ENCODE peak calls at places on chromosomes 4 and X, in five cellular contexts. U is esophagus squamous epithelium, R is lung, M is brain microvascular endothelial cell, X is AG04450. F is an unnamed sample.

GRCh38 chrX:72060196-72060974 is 71.3 kb downstream of the RTL5 start:
- DNase-seq in M (no peak), X (no peak), R (no peak), U (no peak), F (no peak)

GRCh38 chrX:41095174-41095573 is 9.9 kb downstream of the USP9X start:
- DNase-seq in M (no peak), R (no peak), X (no peak), U (no peak), F (no peak)

GRCh38 chr4:13432453-13432852 is 51.7 kb downstream of the RAB28 start:
- DNase-seq in X (no peak), U (no peak), M (no peak), R (no peak), F (no peak)

GRCh38 chr4:141121101-141121500 is 12.2 kb downstream of the RNF150 start:
- DNase-seq in X (no peak), M (no peak), U (no peak), R (no peak), F (no peak)

GRCh38 chr4:33961751-33962150 is 2282.6 kb downstream of the ARAP2 start:
- DNase-seq in R (no peak), M (no peak), U (no peak), X (no peak), F (no peak)

GRCh38 chrX:80578518-80579105 is 158.4 kb downstream of the TENT5D start:
- DNase-seq in X (no peak), R (no peak), U (no peak), M (no peak), F (no peak)

GRCh38 chr4:158159054-158159717 is 13.6 kb downstream of the GASK1B start:
- DNase-seq in X (no peak), R (no peak), M (peak; percentile 84), U (no peak), F (no peak)

GRCh38 chrX:40448793-40449192 is 132.0 kb upstream of the ATP6AP2 start:
- DNase-seq in X (no peak), U (no peak), R (no peak), M (no peak), F (no peak)

GRCh38 chrX:48045410-48046311 is 25.8 kb downstream of the ZNF630 start:
- DNase-seq in U (no peak), R (peak; percentile 34), X (peak; percentile 6), M (peak; percentile 69), F (no peak)

GRCh38 chr4:6987566-6987920 is 55.6 kb upstream of the TADA2B start:
- DNase-seq in X (no peak), U (no peak), M (no peak), R (no peak), F (no peak)

GRCh38 chr4:106691749-106692148 is 323.2 kb upstream of the GIMD1 start:
- DNase-seq in X (no peak), U (no peak), R (no peak), M (peak; percentile 35), F (no peak)

GRCh38 chr4:40333921-40334352 is 1.2 kb upstream of the CHRNA9 start:
- DNase-seq in M (peak; percentile 68), R (no peak), X (peak; percentile 32), U (no peak), F (no peak)

GRCh38 chr4:94489075-94489474 is 37.3 kb downstream of the PDLIM5 start:
- DNase-seq in X (no peak), U (no peak), R (no peak), M (no peak), F (no peak)

GRCh38 chr4:70895405-70895804 is 6.8 kb upstream of the MOB1B start:
- DNase-seq in M (peak; percentile 38), X (no peak), U (no peak), R (no peak), F (no peak)

GRCh38 chr4:72302981-72303704 is 265.9 kb downstream of the ADAMTS3 start:
- DNase-seq in R (peak; percentile 31), M (peak; percentile 35), U (no peak), X (peak; percentile 16), F (peak; percentile 10)

GRCh38 chrX:113977887-113978286 is 606.0 kb upstream of the HTR2C start:
- DNase-seq in R (no peak), M (no peak), X (no peak), U (no peak), F (no peak)

GRCh38 chr4:826508-827208 is 729 bp upstream of the CPLX1 start:
- DNase-seq in M (no peak), X (no peak), U (no peak), R (no peak), F (no peak)

GRCh38 chrX:35886135-35886534 is 33.4 kb upstream of the CFAP47 start:
- DNase-seq in M (no peak), X (no peak), R (no peak), U (no peak), F (no peak)

GRCh38 chr4:8237256-8237989 is 32.1 kb upstream of the HTRA3 start:
- DNase-seq in X (no peak), R (no peak), M (no peak), U (no peak), F (no peak)

GRCh38 chrX:124010157-124010556 is 48.7 kb downstream of the STAG2 start:
- DNase-seq in X (no peak), R (no peak), M (no peak), U (no peak), F (no peak)

GRCh38 chrX:10697552-10697951 is 77.2 kb upstream of the MID1 start:
- DNase-seq in M (no peak), X (no peak), R (no peak), U (no peak), F (no peak)

DNA sequence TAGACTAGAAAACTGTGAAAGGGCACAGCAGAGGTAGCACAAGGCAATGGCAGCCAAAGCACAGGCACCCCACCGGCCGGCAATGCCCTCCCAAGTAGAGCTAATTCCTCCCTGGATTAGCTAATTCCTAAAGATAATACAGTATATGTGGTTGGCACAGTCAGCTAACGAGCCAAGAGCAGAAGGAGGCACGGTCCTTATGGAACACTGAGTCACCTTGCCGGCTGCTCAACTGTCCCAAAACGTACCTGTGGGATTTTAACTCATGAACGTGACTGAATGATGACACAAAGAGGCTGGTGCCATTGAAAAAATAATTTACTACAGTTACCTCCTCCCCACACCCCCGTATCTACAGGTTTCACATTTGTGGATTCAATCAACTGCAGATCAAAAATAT is 9.1 kb upstream of the FGFBP1 start:
- DNase-seq in R (no peak), M (no peak), U (no peak), X (no peak), F (no peak)
- H3K27ac ChIP-seq in R (no peak overlapping the region), M (no peak overlapping the region), U (no peak overlapping the region), X (no peak overlapping the region), F (no peak overlapping the region)

DNA sequence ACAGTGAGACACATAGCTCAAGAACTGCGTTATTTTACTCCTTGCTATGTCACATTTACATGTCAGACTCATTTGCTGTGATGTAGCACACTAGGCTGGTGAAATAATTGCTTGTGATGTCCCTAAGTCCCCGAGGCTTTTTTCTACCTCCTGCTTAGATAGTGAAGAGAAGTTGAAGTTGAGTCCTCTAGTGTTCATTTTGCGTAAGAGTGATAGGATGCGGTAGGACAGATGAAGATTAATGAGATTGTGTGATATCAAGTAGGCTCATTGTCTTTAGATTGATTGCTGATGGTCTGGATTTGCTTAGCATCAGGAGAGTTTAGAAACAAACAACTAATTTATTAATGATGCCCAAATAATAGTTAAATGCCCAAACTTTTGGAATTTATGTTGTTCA is 173.6 kb upstream of the NUDT6 start:
- DNase-seq in M (peak; percentile 14), U (no peak), X (no peak), R (no peak), F (no peak)
- TF ChIP-seq CTCF in M (peak; percentile 54), U (no peak), X (peak; percentile 11), R (no peak), F (no peak)

DNA sequence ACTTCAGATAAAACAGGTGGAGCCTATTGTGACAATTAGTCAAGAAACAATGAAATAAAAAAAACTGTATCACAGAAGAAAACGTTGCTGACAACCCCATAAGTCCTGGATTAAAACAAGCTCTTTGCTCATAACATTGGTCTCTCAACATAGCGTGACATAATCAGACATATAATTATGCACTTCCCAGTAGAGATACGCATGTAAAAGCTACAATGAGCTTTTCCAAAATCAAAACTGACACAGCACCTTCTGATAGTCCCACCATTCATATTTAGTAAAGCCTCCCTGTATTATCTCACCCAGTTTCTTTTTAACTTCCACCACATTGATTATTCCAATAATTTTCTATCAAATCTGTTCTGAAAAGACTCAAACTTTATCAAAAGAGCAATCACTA is 372.1 kb upstream of the SMIM31 start:
- DNase-seq in U (no peak), X (no peak), M (no peak), R (no peak), F (no peak)
- H3K27me3 ChIP-seq in U (peaks cover 48% of the 10 kb centered on the region), X (no peaks in the 10 kb centered on the region), M (no peaks in the 10 kb centered on the region), R (peaks cover 7% of the 10 kb centered on the region), F (peaks cover 13% of the 10 kb centered on the region)

GRCh38 chr4:142595222-142595871 is 250.8 kb downstream of the INPP4B start:
- DNase-seq in R (no peak), X (no peak), U (no peak), M (no peak), F (no peak)
- H3K27ac ChIP-seq in R (no peak overlapping the region), X (no peak overlapping the region), U (no peak overlapping the region), M (no peak overlapping the region), F (no peak overlapping the region)

GRCh38 chr4:88021824-88022223 is 14.4 kb downstream of the PKD2 start:
- DNase-seq in X (no peak), R (no peak), U (no peak), M (no peak), F (no peak)
- TF ChIP-seq CTCF in X (no peak), R (no peak), U (no peak), M (no peak), F (no peak)

DNA sequence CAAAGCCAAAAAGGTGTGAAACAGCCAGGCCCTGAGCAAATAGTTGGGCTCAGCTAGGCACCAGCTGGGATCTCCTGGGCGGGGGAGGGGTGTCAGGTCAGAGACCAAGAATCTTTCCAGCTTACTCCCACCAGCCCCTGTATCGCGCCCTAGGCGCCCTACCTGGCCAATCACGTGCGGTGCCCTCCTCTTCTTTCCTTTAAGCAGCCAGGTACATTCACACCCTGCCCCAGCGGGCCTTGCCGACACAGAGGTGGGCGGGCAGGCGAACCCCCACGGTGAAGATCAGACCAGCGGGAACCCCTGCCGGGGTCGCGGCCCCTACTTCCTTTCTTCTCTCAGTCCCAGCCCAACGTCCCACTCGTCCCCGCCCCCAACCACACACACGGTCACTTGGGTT is 9.1 kb downstream of the ARHGAP36 start:
- DNase-seq in R (no peak), U (no peak), M (no peak), X (no peak), F (no peak)
- H3K27me3 ChIP-seq in R (no peaks in the 10 kb centered on the region), U (peaks cover 67% of the 10 kb centered on the region), M (no peaks in the 10 kb centered on the region), X (no peaks in the 10 kb centered on the region), F (peaks cover 64% of the 10 kb centered on the region)

GRCh38 chr4:173917255-173917960 is 366.1 kb downstream of the FBXO8 start:
- DNase-seq in U (no peak), M (peak; percentile 31), R (no peak), X (no peak), F (no peak)
- H3K27ac ChIP-seq in U (no peak overlapping the region), M (peak overlapping the region; percentile 60), R (no peak overlapping the region), X (peak overlapping the region; percentile 49), F (no peak overlapping the region)

DNA sequence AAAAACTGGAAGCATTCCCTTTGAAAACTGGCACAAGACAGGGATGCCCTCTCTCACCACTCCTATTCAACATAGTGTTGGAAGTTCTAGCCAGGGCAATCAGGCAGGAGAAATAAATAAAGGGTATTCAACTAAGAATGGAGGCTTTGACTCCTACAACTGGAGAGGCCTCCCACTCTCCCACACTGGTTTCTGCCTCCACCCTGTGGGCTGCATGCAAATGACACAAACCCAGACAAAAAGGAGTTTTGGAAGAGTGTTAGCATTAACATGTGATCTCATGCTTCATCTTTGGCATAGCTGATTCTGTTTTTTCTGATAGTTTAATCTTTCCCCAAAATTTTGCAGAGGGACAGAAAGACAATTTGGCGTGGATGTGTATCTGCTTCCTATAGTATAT is 80.8 kb upstream of the IQCM start:
- DNase-seq in M (peak; percentile 38), R (no peak), U (no peak), X (no peak), F (no peak)
- TF ChIP-seq CTCF in M (peak; percentile 80), R (no peak), U (peak; percentile 7), X (peak; percentile 79), F (no peak)

F was measured in CD4-positive, alpha-beta T cell.